ENCODE peak calls at places on chromosomes 5 and 9, in seven cellular contexts. P, N, O, C, X, W and J are unnamed samples.

GRCh38 chr5:60959156-60959555 is 14.2 kb downstream of the NDUFAF2 start:
- DNase-seq in P (peak; percentile 21), N (peak; percentile 21), O (peak; percentile 40), C (peak; percentile 7), X (no peak), W (peak; percentile 45), J (no peak)

GRCh38 chr9:78439192-78439865 is 142.4 kb downstream of the PSAT1 start:
- DNase-seq in P (peak; percentile 87), N (peak; percentile 62), O (peak; percentile 89), C (peak; percentile 83), X (peak; percentile 31), W (peak; percentile 84), J (peak; percentile 43)

GRCh38 chr5:123605822-123606221 is 93.8 kb downstream of the CSNK1G3 start:
- DNase-seq in P (no peak), N (no peak), O (no peak), C (no peak), X (no peak), W (no peak), J (no peak)

GRCh38 chr5:43203373-43203772 is 11.3 kb downstream of the NIM1K start:
- DNase-seq in P (no peak), N (no peak), O (peak; percentile 31), C (peak; percentile 19), X (no peak), W (peak; percentile 57), J (no peak)

GRCh38 chr5:39998518-39998917 is 573.7 kb upstream of the DAB2 start:
- DNase-seq in P (no peak), N (no peak), O (no peak), C (no peak), X (no peak), W (peak; percentile 1), J (no peak)

GRCh38 chr9:94903961-94904421 is 177.5 kb downstream of the AOPEP start:
- DNase-seq in P (peak; percentile 44), N (no peak), O (peak; percentile 82), C (peak; percentile 77), X (no peak), W (peak; percentile 91), J (no peak)

GRCh38 chr5:171673328-171673727 is 112.3 kb upstream of the SMIM23 start:
- DNase-seq in P (no peak), N (no peak), O (no peak), C (peak; percentile 20), X (no peak), W (no peak), J (no peak)

GRCh38 chr5:43730832-43731342 is 127.9 kb downstream of the NNT start:
- DNase-seq in P (no peak), N (no peak), O (no peak), C (no peak), X (no peak), W (no peak), J (no peak)

GRCh38 chr9:133524679-133525228 is at the start of gene MYMK:
- DNase-seq in P (no peak), N (no peak), O (no peak), C (no peak), X (no peak), W (no peak), J (no peak)

GRCh38 chr5:140106805-140107311 is 7.1 kb upstream of the PURA start:
- DNase-seq in P (no peak), N (no peak), O (no peak), C (no peak), X (no peak), W (no peak), J (no peak)

GRCh38 chr5:142958933-142959682 is 188.9 kb downstream of the ARHGAP26 start:
- DNase-seq in P (no peak), N (no peak), O (no peak), C (peak; percentile 68), X (no peak), W (peak; percentile 35), J (no peak)

GRCh38 chr5:104080646-104081175 is 518.1 kb upstream of the NUDT12 start:
- DNase-seq in P (no peak), N (no peak), O (no peak), C (no peak), X (no peak), W (no peak), J (no peak)

GRCh38 chr9:70563437-70564204 is 149.2 kb upstream of the KLF9 start:
- DNase-seq in P (no peak), N (no peak), O (peak; percentile 76), C (peak; percentile 88), X (no peak), W (peak; percentile 72), J (no peak)
- H3K4me1 ChIP-seq in P (no peaks in the 10 kb centered on the region), N (no peaks in the 10 kb centered on the region), O (peaks cover 24% of the 10 kb centered on the region), C (peaks cover 9% of the 10 kb centered on the region), X (peaks cover 18% of the 10 kb centered on the region), W (peaks cover 16% of the 10 kb centered on the region), J (peaks cover 33% of the 10 kb centered on the region)

DNA sequence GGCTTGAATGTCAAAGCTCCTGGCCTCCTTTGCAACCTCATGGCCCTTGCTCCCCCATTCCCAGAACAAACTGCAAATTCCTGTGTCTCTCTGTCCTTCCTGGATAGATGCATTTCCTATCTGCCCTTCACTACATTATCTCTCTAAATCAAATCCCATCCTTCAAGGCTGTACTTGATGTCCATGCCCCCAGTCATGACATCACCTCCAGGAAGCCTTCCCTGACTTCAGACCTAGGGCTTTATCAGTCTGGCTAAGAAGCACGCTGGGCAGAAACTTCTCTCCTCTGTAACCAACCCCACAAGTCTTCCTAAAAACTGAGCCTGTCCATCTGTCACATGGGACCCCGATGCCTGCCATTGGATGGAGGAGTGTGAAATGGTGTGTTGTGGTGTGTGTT is 25.7 kb upstream of the TNIP1 start:
- DNase-seq in P (no peak), N (no peak), O (no peak), C (no peak), X (no peak), W (no peak), J (no peak)
- H3K27ac ChIP-seq in P (no peak overlapping the region), N (no peak overlapping the region), O (no peak overlapping the region), C (no peak overlapping the region), X (no peak overlapping the region), W (no peak overlapping the region), J (no peak overlapping the region)

GRCh38 chr5:76326559-76327351 is 76.3 kb upstream of the IQGAP2 start:
- DNase-seq in P (no peak), N (no peak), O (no peak), C (no peak), X (no peak), W (no peak), J (no peak)

GRCh38 chr5:76329346-76329745 is 73.7 kb upstream of the IQGAP2 start:
- DNase-seq in P (no peak), N (no peak), O (no peak), C (no peak), X (no peak), W (no peak), J (no peak)

GRCh38 chr5:76331139-76331538 is 71.9 kb upstream of the IQGAP2 start:
- DNase-seq in P (no peak), N (no peak), O (no peak), C (no peak), X (no peak), W (no peak), J (peak; percentile 50)

GRCh38 chr5:76325326-76325725 is 77.8 kb upstream of the IQGAP2 start:
- DNase-seq in P (no peak), N (no peak), O (no peak), C (no peak), X (no peak), W (no peak), J (no peak)

DNA sequence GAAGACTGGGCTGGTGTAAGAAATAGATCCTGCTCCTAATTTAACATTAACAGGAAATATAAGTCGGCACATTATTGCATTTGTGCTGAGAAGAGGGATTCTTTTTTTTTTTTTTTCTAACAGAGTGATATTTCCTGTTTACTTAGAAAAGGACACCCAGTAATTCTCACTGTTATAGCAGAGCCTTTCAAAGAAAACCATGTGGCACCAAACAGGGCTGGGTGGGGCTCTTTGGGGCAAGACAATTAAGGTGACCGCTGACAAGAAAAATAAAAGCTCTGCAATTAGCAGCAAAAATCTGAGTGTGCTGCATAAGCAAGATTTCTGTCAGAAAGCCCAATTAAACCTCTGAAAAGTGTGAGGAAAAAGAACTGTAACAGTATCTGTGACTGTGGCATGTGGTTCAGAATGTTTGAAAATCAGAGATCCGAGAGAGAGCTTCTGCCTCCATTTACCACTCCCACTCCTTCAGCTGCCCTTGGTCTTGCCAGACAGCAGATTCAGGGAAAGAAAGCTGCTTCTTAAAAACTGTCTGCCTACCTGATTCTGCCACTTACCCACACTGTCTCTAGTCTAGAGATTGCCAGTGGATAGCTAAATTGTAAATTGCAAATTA is 77.1 kb upstream of the IQGAP2 start:
- DNase-seq in P (no peak), N (no peak), O (no peak), C (no peak), X (no peak), W (no peak), J (peak; percentile 37)
- H3K4me1 ChIP-seq in P (no peaks in the 10 kb centered on the region), N (no peaks in the 10 kb centered on the region), O (no peaks in the 10 kb centered on the region), C (no peaks in the 10 kb centered on the region), X (peaks cover 57% of the 10 kb centered on the region), W (no peaks in the 10 kb centered on the region), J (peaks cover 64% of the 10 kb centered on the region)

GRCh38 chr9:84271887-84272556 is 68.5 kb downstream of the SLC28A3 start:
- DNase-seq in P (no peak), N (no peak), O (peak; percentile 13), C (peak; percentile 47), X (no peak), W (peak; percentile 8), J (no peak)
- H3K27ac ChIP-seq in P (no peak overlapping the region), N (no peak overlapping the region), O (no peak overlapping the region), C (no peak overlapping the region), X (no peak overlapping the region), W (no peak overlapping the region), J (no peak overlapping the region)

DNA sequence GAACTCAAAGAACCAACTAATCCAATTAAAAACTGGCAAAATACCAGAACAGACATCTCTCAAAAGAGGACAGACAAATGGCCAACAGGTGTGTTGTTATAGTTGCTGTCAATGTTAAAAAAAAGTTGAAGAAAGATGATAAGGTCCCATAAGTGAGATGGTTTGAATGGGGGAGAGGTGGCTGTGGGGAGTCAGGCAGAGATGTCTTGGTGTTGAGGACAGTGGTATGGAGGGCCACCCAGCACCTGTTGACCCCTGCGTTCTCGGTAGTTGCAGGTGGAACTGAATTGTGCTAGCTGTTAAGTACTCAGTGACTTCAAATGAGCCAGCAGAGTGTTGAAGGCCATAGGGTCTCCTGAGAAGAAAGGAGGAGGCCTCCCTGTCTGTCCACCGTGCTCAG is 55.9 kb upstream of the PITX1 start:
- DNase-seq in P (no peak), N (no peak), O (no peak), C (no peak), X (no peak), W (no peak), J (no peak)
- H3K4me1 ChIP-seq in P (peaks cover 14% of the 10 kb centered on the region), N (peaks cover 23% of the 10 kb centered on the region), O (peaks cover 11% of the 10 kb centered on the region), C (no peaks in the 10 kb centered on the region), X (no peaks in the 10 kb centered on the region), W (no peaks in the 10 kb centered on the region), J (no peaks in the 10 kb centered on the region)

DNA sequence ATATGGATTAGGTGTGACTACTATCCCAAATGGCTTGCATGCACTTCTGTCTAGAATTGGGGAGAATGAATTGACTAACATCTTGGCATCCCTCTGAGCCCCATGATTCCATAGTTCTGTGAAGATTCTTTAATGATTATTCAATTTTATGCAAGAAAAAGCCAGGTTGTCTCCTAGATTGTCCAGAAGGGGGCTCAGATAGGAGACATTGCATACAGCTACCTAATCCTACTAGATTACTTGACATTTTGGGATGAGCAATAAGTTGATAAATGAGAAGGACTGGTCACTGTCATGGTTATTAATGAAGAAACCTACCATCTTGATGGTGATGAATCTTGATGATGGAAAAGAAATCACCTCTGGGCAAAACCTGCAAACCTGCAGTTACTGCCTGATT is 117.0 kb downstream of the CARTPT start:
- DNase-seq in P (peak; percentile 12), N (no peak), O (peak; percentile 25), C (peak; percentile 19), X (no peak), W (peak; percentile 50), J (no peak)
- H3K27ac ChIP-seq in P (no peak overlapping the region), N (no peak overlapping the region), O (no peak overlapping the region), C (no peak overlapping the region), X (no peak overlapping the region), W (no peak overlapping the region), J (no peak overlapping the region)